ENCODE peak calls at places on chromosomes 7 and 10, in nine cellular contexts. I is heart right ventricle, R is colonic mucosa, H is foreskin fibroblast, K is Panc1, P is right lobe of liver, X is endothelial cell, B is sigmoid colon, L is choroid plexus epithelial cell. O is an unnamed sample.

GRCh38 chr10:132592790-132593788 is 55.5 kb downstream of the INPP5A start:
- DNase-seq in I (no peak), R (peak), H (no peak), K (no peak), P (no peak), X (no peak), B (peak), L (peak), O (no peak)

GRCh38 chr7:147513451-147513850 is 1077.1 kb upstream of the C7orf33 start:
- DNase-seq in I (no peak), R (no peak), H (no peak), K (no peak), P (no peak), X (no peak), B (no peak), L (no peak), O (no peak)

GRCh38 chr10:44386546-44387052 is 1.7 kb upstream of the CXCL12 start:
- DNase-seq in I (peak), R (peak), H (peak), K (no peak), P (peak), X (peak), B (peak), L (peak), O (peak)

GRCh38 chr10:22615819-22616499 is 98.4 kb downstream of the PIP4K2A start:
- DNase-seq in I (no peak), R (peak), H (no peak), K (no peak), P (peak), X (no peak), B (peak), L (no peak), O (no peak)

GRCh38 chr7:17681965-17682364 is 258.3 kb downstream of the SNX13 start:
- DNase-seq in I (no peak), R (no peak), H (peak), K (no peak), P (no peak), X (no peak), B (no peak), L (peak), O (no peak)

GRCh38 chr7:151273646-151274375 is 25.3 kb upstream of the SMARCD3 start:
- DNase-seq in I (no peak), R (no peak), H (no peak), K (no peak), P (peak), X (no peak), B (no peak), L (no peak), O (no peak)

GRCh38 chr7:31202801-31203200 is 137.7 kb downstream of the NEUROD6 start:
- DNase-seq in I (no peak), R (no peak), H (no peak), K (no peak), P (no peak), X (no peak), B (no peak), L (no peak), O (no peak)

GRCh38 chr10:44006826-44007225 is 358.1 kb upstream of the ZNF32 start:
- DNase-seq in I (no peak), R (no peak), H (no peak), K (no peak), P (no peak), X (no peak), B (no peak), L (no peak), O (no peak)

GRCh38 chr10:102394801-102395676 is 466 bp upstream of the NFKB2 start:
- DNase-seq in I (peak), R (peak), H (peak), K (no peak), P (peak), X (peak), B (peak), L (peak), O (peak)

GRCh38 chr7:42624471-42624870 is 287.4 kb downstream of the C7orf25 start:
- DNase-seq in I (no peak), R (no peak), H (peak), K (no peak), P (no peak), X (no peak), B (no peak), L (no peak), O (no peak)

GRCh38 chr7:55556031-55556430 is 16.3 kb downstream of the VOPP1 start:
- DNase-seq in I (no peak), R (peak), H (no peak), K (no peak), P (no peak), X (no peak), B (no peak), L (no peak), O (peak)

GRCh38 chr10:5457741-5458140 is 41.6 kb downstream of the CALML5 start:
- DNase-seq in I (no peak), R (no peak), H (no peak), K (no peak), P (no peak), X (no peak), B (no peak), L (no peak), O (no peak)

GRCh38 chr10:75395955-75396860 is 5.4 kb downstream of the ZNF503 start:
- DNase-seq in I (no peak), R (peak), H (no peak), K (no peak), P (peak), X (peak), B (no peak), L (no peak), O (no peak)

GRCh38 chr7:131249003-131249402 is 78.7 kb upstream of the MKLN1 start:
- DNase-seq in I (peak), R (peak), H (peak), K (peak), P (no peak), X (no peak), B (peak), L (peak), O (no peak)

GRCh38 chr7:78953726-78954363 is 499.6 kb downstream of the MAGI2 start:
- DNase-seq in I (no peak), R (no peak), H (no peak), K (no peak), P (no peak), X (no peak), B (no peak), L (no peak), O (no peak)

DNA sequence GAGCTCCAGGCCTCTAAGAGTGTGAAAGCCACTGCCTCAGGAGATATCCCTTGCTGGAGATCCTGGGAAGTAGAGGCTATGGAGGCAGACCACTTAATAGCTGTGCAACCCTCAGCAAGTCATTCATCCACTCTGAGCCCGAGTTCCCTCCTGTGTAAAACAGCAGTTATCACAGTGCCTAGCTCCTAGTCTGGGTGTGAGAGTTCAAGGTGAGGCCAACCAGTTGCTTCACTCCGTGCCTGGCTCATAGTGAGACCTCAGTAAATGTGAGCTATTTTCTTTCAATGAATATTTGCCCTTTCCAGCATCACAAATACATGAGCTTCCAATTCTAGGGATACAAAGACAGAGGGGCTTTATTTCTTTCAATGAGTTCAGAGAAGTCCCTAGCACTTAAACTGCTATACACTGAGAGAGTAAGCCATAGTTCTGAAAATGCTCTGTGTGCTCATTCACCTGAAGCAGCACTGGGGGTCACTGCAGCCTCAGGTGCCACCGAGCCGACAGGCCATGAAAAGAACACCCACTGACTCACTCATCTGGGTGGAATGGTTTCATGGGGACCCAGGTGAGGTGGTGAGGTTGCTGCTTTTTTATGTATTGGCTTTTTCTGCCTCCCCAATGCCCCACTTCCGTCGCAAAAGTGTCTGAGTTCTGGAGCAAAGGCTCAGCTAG is 259.8 kb downstream of the KCNMA1 start:
- DNase-seq in I (no peak), R (no peak), H (no peak), K (no peak), P (peak), X (no peak), B (no peak), L (no peak), O (no peak)
- TF ChIP-seq CTCF in I (no peak), R (no peak), H (no peak), K (peak), P (peak), X (no peak), B (no peak), L (peak), O (no peak)

GRCh38 chr7:109479388-109479787 is 909.7 kb downstream of the DNAJB9 start:
- DNase-seq in I (no peak), R (no peak), H (no peak), K (no peak), P (no peak), X (no peak), B (no peak), L (peak), O (no peak)
- TF ChIP-seq CTCF in I (peak), R (no peak), H (no peak), K (peak), P (no peak), X (no peak), B (no peak), L (no peak), O (no peak)

GRCh38 chr7:111872411-111872810 is 310.1 kb upstream of the IMMP2L start:
- DNase-seq in I (no peak), R (no peak), H (no peak), K (no peak), P (no peak), X (no peak), B (no peak), L (no peak), O (no peak)

GRCh38 chr7:111877931-111878330 is 315.6 kb upstream of the IMMP2L start:
- DNase-seq in I (no peak), R (no peak), H (no peak), K (no peak), P (no peak), X (no peak), B (no peak), L (no peak), O (no peak)

GRCh38 chr7:111872837-111873646 is 310.8 kb upstream of the IMMP2L start:
- DNase-seq in I (no peak), R (no peak), H (no peak), K (no peak), P (no peak), X (peak), B (no peak), L (no peak), O (no peak)

GRCh38 chr7:111871283-111871682 is 309.0 kb upstream of the IMMP2L start:
- DNase-seq in I (no peak), R (no peak), H (no peak), K (no peak), P (no peak), X (no peak), B (no peak), L (no peak), O (no peak)

DNA sequence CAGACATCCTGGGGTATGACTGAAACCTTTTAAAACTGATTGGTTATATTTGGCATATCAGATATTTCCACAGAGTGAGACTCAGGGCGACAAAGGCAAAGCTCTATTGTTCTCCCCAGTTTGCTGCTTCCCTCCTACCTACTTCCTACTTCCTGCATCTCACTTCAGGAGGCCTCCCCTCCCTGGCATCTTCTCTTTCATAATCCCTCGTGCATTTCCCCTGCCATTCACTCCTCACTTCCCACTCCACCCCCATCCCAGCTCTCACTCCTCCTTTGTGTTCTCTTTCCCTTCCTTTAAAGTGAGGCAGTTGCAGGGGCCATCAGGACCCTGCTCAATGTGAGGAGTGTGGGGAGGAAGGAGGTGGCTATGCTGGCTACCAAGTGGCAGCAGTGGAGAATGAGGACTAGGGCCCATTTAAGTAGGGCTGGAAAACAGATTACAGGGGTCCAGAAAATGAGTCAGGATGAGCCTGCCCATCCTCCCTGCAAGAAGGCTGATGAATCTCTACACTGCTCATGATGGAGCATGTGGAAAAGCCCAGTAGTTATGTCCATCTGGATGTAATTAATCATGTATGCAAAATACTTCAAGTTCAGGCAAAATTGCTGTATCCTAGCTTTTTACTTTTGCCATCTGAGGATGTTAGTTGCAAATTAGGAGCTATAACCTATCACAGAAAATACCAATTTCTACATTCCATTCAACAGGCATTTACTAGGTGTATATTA is 311.8 kb upstream of the IMMP2L start:
- DNase-seq in I (peak), R (no peak), H (peak), K (no peak), P (no peak), X (peak), B (no peak), L (no peak), O (no peak)
- TF ChIP-seq CTCF in I (no peak), R (no peak), H (no peak), K (no peak), P (no peak), X (no peak), B (no peak), L (no peak), O (no peak)

GRCh38 chr7:110205899-110206298 is 885.0 kb upstream of the LRRN3 start:
- DNase-seq in I (no peak), R (no peak), H (no peak), K (no peak), P (no peak), X (no peak), B (no peak), L (peak), O (no peak)

GRCh38 chr7:110204527-110204926 is 886.4 kb upstream of the LRRN3 start:
- DNase-seq in I (no peak), R (no peak), H (peak), K (no peak), P (no peak), X (peak), B (no peak), L (peak), O (no peak)
- TF ChIP-seq CTCF in I (no peak), R (no peak), H (no peak), K (no peak), P (no peak), X (no peak), B (no peak), L (peak), O (peak)

GRCh38 chr7:115217373-115217772 is 295.5 kb downstream of the MDFIC start:
- DNase-seq in I (no peak), R (no peak), H (no peak), K (no peak), P (no peak), X (no peak), B (no peak), L (peak), O (no peak)
- TF ChIP-seq CTCF in I (peak), R (peak), H (no peak), K (peak), P (peak), X (peak), B (no peak), L (peak), O (peak)

O was measured in osteocyte.